ENCODE peak calls at places on chromosomes 2 and 18, in ten cellular contexts. C is activated naive CD4-positive, alpha-beta T cell treated with anti-CD3 and anti-CD28 coated beads for 36 hours; Q is GM23338; S is IMR-90; D is immature natural killer cell; M is stimulated activated CD4-positive, alpha-beta T cell treated with anti-CD3 and anti-CD28 coated beads, Interleukin-2, amount 100 ng/mL, for 24 hours; K is mucosa of descending colon; B is K562; N is left lung; H is T-cell. X is an unnamed sample.

GRCh38 chr2:196598412-196598811 is 41.1 kb upstream of the CCDC150 start:
- DNase-seq in C (no peak), Q (peak), S (no peak), D (no peak), M (no peak), K (no peak), B (no peak), N (no peak), H (no peak), X (no peak)

GRCh38 chr2:220273082-220273481 is 645.7 kb downstream of the SLC4A3 start:
- DNase-seq in C (no peak), Q (no peak), S (no peak), D (no peak), M (no peak), K (no peak), B (no peak), N (no peak), H (no peak), X (no peak)

GRCh38 chr18:45588284-45588683 is 27.0 kb upstream of the SLC14A2 start:
- DNase-seq in C (no peak), Q (no peak), S (peak), D (no peak), M (no peak), K (no peak), B (no peak), N (no peak), H (no peak), X (no peak)

GRCh38 chr2:75720525-75720924 is 9.8 kb upstream of the GCFC2 start:
- DNase-seq in C (no peak), Q (no peak), S (no peak), D (no peak), M (no peak), K (no peak), B (no peak), N (no peak), H (no peak), X (no peak)

GRCh38 chr18:32167980-32168379 is 21.9 kb upstream of the MEP1B start:
- DNase-seq in C (no peak), Q (no peak), S (no peak), D (no peak), M (no peak), K (no peak), B (no peak), N (no peak), H (no peak), X (no peak)

GRCh38 chr18:53629356-53629755 is 595.1 kb downstream of the MBD2 start:
- DNase-seq in C (no peak), Q (no peak), S (no peak), D (no peak), M (no peak), K (no peak), B (no peak), N (no peak), H (no peak), X (no peak)

GRCh38 chr2:32632089-32632488 is 4.2 kb downstream of the TTC27 start:
- DNase-seq in C (peak), Q (no peak), S (peak), D (no peak), M (peak), K (no peak), B (no peak), N (no peak), H (no peak), X (no peak)

GRCh38 chr2:141341444-141341843 is 789.4 kb downstream of the LRP1B start:
- DNase-seq in C (no peak), Q (no peak), S (peak), D (no peak), M (no peak), K (no peak), B (no peak), N (no peak), H (no peak), X (peak)

GRCh38 chr2:85772019-85772745 is 18.4 kb downstream of the ATOH8 start:
- DNase-seq in C (no peak), Q (peak), S (peak), D (no peak), M (no peak), K (peak), B (no peak), N (peak), H (no peak), X (peak)

GRCh38 chr18:1659190-1659589 is 754.5 kb downstream of the ADCYAP1 start:
- DNase-seq in C (no peak), Q (no peak), S (no peak), D (no peak), M (no peak), K (no peak), B (no peak), N (no peak), H (no peak), X (no peak)

X was measured in HS-27A.